ENCODE peak calls at places on chromosomes 4 and X, in five cellular contexts. Y is mammary epithelial cell, E is Right ventricle myocardium inferior, W is K562, B is neural crest cell. J is an unnamed sample.

GRCh38 chrX:118807151-118808017 is 16.2 kb upstream of the ZCCHC12 start:
- DNase-seq in E (no peak), W (peak; percentile 35), B (peak; percentile 31), Y (peak; percentile 29), J (no peak)

GRCh38 chrX:100994352-100995281 is 25.1 kb downstream of the ARL13A start:
- DNase-seq in E (no peak), B (no peak), Y (peak; percentile 79), W (peak; percentile 28), J (no peak)

GRCh38 chr4:106893395-106893881 is 142.7 kb downstream of the DKK2 start:
- DNase-seq in Y (no peak), E (peak; percentile 47), B (no peak), W (no peak), J (no peak)

GRCh38 chr4:21976166-21976565 is 27.6 kb upstream of the KCNIP4 start:
- DNase-seq in E (no peak), B (no peak), Y (no peak), W (no peak), J (no peak)

GRCh38 chr4:102552781-102553180 is 51.6 kb downstream of the NFKB1 start:
- DNase-seq in B (no peak), E (no peak), Y (no peak), W (no peak), J (no peak)

GRCh38 chr4:73870778-73871177 is 1.6 kb downstream of the CXCL1 start:
- DNase-seq in E (no peak), W (no peak), B (no peak), Y (no peak), J (no peak)

GRCh38 chrX:55011294-55011693 is 11.1 kb downstream of the APEX2 start:
- DNase-seq in B (no peak), Y (no peak), W (peak; percentile 32), E (no peak), J (no peak)

GRCh38 chr4:7166981-7167700 is 25.2 kb upstream of the SORCS2 start:
- DNase-seq in E (peak; percentile 11), Y (no peak), W (no peak), B (no peak), J (no peak)

GRCh38 chr4:78811034-78811433 is 34.9 kb downstream of the BMP2K start:
- DNase-seq in W (no peak), B (no peak), E (no peak), Y (no peak), J (no peak)

GRCh38 chr4:34814266-34814665 is 1430.0 kb downstream of the ARAP2 start:
- DNase-seq in W (no peak), E (no peak), B (no peak), Y (no peak), J (no peak)

GRCh38 chr4:111788046-111788642 is 357.1 kb upstream of the FAM241A start:
- DNase-seq in B (no peak), W (no peak), Y (no peak), E (no peak), J (no peak)

GRCh38 chr4:31045724-31046318 is 325.7 kb downstream of the PCDH7 start:
- DNase-seq in E (no peak), W (no peak), Y (peak; percentile 14), B (no peak), J (no peak)

GRCh38 chrX:7614616-7615015 is 228.4 kb upstream of the VCX start:
- DNase-seq in B (no peak), W (no peak), E (no peak), Y (no peak), J (no peak)

GRCh38 chrX:8731579-8732395 is at the start of gene ANOS1:
- DNase-seq in E (peak; percentile 75), W (no peak), Y (peak; percentile 38), B (peak; percentile 80), J (no peak)

GRCh38 chr4:71304289-71304850 is 34.5 kb upstream of the SLC4A4 start:
- DNase-seq in B (no peak), W (no peak), E (no peak), Y (no peak), J (no peak)

GRCh38 chrX:24874604-24875247 is 141.0 kb downstream of the ARX start:
- DNase-seq in W (no peak), E (no peak), Y (no peak), B (no peak), J (no peak)

GRCh38 chrX:29662759-29663503 is 552.4 kb upstream of the MAGEB2 start:
- DNase-seq in E (no peak), Y (peak; percentile 97), W (no peak), B (no peak), J (peak; percentile 46)

GRCh38 chrX:11678174-11678573 is 12.5 kb upstream of the ARHGAP6 start:
- DNase-seq in E (no peak), B (no peak), Y (no peak), W (no peak), J (no peak)

GRCh38 chrX:8868906-8869305 is 67.7 kb upstream of the FAM9A start:
- DNase-seq in E (no peak), Y (peak; percentile 5), W (no peak), B (no peak), J (no peak)

GRCh38 chr4:87901426-87901825 is 68.7 kb downstream of the MEPE start:
- DNase-seq in Y (no peak), E (no peak), W (no peak), B (no peak), J (peak; percentile 21)

GRCh38 chrX:54178100-54178940 is 4.7 kb downstream of the FAM120C start:
- DNase-seq in E (no peak), W (no peak), Y (peak; percentile 59), B (no peak), J (peak; percentile 53)

GRCh38 chrX:44435047-44435446 is 91.6 kb upstream of the EFHC2 start:
- DNase-seq in W (no peak), Y (no peak), B (no peak), E (no peak), J (no peak)

GRCh38 chr4:89036535-89036934 is 20.4 kb downstream of the FAM13A start:
- DNase-seq in E (no peak), W (no peak), Y (no peak), B (no peak), J (no peak)

GRCh38 chr4:102500371-102501175 is 586 bp upstream of the NFKB1 start:
- DNase-seq in E (peak; percentile 90), Y (peak; percentile 58), B (peak; percentile 48), W (peak; percentile 39), J (no peak)

GRCh38 chrX:135388841-135389240 is 32.9 kb upstream of the SMIM10L2A start:
- DNase-seq in B (no peak), W (no peak), Y (no peak), E (no peak), J (no peak)

GRCh38 chrX:148541461-148541983 is 41.1 kb downstream of the AFF2 start:
- DNase-seq in W (no peak), E (no peak), B (no peak), Y (no peak), J (no peak)

GRCh38 chr4:100146756-100147155 is 43.5 kb downstream of the DDIT4L start:
- DNase-seq in Y (no peak), W (no peak), E (no peak), B (no peak), J (no peak)

GRCh38 chr4:1369484-1370079 is 22.6 kb downstream of the UVSSA start:
- DNase-seq in B (no peak), W (no peak), E (peak; percentile 39), Y (no peak), J (no peak)

GRCh38 chr4:145670422-145670821 is 9.5 kb upstream of the C4orf51 start:
- DNase-seq in W (no peak), B (no peak), Y (no peak), E (no peak), J (no peak)

GRCh38 chr4:884259-884658 is 47.9 kb downstream of the GAK start:
- DNase-seq in W (no peak), B (no peak), Y (no peak), E (no peak), J (no peak)

GRCh38 chr4:109803924-109804571 is 2.2 kb upstream of the CFI start:
- DNase-seq in B (no peak), E (no peak), Y (peak; percentile 36), W (no peak), J (no peak)

GRCh38 chrX:100449696-100450606 is 39.9 kb upstream of the PCDH19 start:
- DNase-seq in Y (no peak), E (no peak), B (no peak), W (no peak), J (no peak)

GRCh38 chrX:39484669-39485068 is 613.1 kb downstream of the BCOR start:
- DNase-seq in B (no peak), E (no peak), Y (no peak), W (no peak), J (no peak)

GRCh38 chr4:4631150-4631549 is 89.3 kb upstream of the STX18 start:
- DNase-seq in W (no peak), B (no peak), E (no peak), Y (no peak), J (no peak)

GRCh38 chr4:154998773-154999172 is 209.7 kb upstream of the NPY2R start:
- DNase-seq in W (no peak), E (no peak), Y (no peak), B (no peak), J (no peak)

GRCh38 chr4:155532373-155532772 is 134.3 kb upstream of the GUCY1A1 start:
- DNase-seq in E (no peak), W (no peak), B (no peak), Y (no peak), J (no peak)